ENCODE peak calls at places on chromosome 1, in eight cellular contexts. U, T, O, Y, H, Z, L and Q are unnamed samples.

GRCh38 chr1:52918201-52918600 is 3.3 kb downstream of the ECHDC2 start:
- DNase-seq in U (no peak), T (no peak), O (no peak), Y (no peak), H (no peak), Z (no peak), L (no peak), Q (no peak)

GRCh38 chr1:212305342-212305741 is 20.1 kb downstream of the PPP2R5A start:
- DNase-seq in U (no peak), T (no peak), O (no peak), Y (no peak), H (no peak), Z (no peak), L (no peak), Q (no peak)

GRCh38 chr1:50611675-50612074 is 188.4 kb upstream of the DMRTA2 start:
- DNase-seq in U (no peak), T (no peak), O (no peak), Y (no peak), H (no peak), Z (no peak), L (no peak), Q (no peak)

GRCh38 chr1:201310986-201311355 is 27.7 kb downstream of the PKP1 start:
- DNase-seq in U (peak), T (no peak), O (no peak), Y (no peak), H (peak), Z (no peak), L (peak), Q (no peak)

GRCh38 chr1:31503581-31503980 is 72.7 kb upstream of the TINAGL1 start:
- DNase-seq in U (no peak), T (no peak), O (peak), Y (no peak), H (no peak), Z (no peak), L (no peak), Q (no peak)

GRCh38 chr1:241156231-241156965 is 200.6 kb downstream of the RGS7 start:
- DNase-seq in U (peak), T (no peak), O (no peak), Y (peak), H (no peak), Z (no peak), L (no peak), Q (no peak)

GRCh38 chr1:92691937-92692336 is 93.0 kb downstream of the EVI5 start:
- DNase-seq in U (no peak), T (no peak), O (no peak), Y (no peak), H (no peak), Z (no peak), L (no peak), Q (no peak)

GRCh38 chr1:234911787-234912186 is 216.8 kb downstream of the TOMM20 start:
- DNase-seq in U (no peak), T (no peak), O (peak), Y (no peak), H (peak), Z (no peak), L (no peak), Q (no peak)

GRCh38 chr1:116345011-116345410 is 28.0 kb upstream of the ATP1A1 start:
- DNase-seq in U (no peak), T (no peak), O (no peak), Y (no peak), H (no peak), Z (no peak), L (no peak), Q (no peak)

GRCh38 chr1:62436039-62436465 is 797 bp upstream of the USP1 start:
- DNase-seq in U (no peak), T (peak), O (no peak), Y (peak), H (no peak), Z (peak), L (no peak), Q (no peak)

GRCh38 chr1:175192111-175192629 is 406 bp downstream of the KIAA0040 start:
- DNase-seq in U (no peak), T (peak), O (peak), Y (peak), H (peak), Z (peak), L (peak), Q (no peak)

GRCh38 chr1:147341246-147341645 is 98.8 kb downstream of the CHD1L start:
- DNase-seq in U (no peak), T (no peak), O (no peak), Y (no peak), H (no peak), Z (no peak), L (no peak), Q (no peak)

GRCh38 chr1:36889846-36890245 is 144.5 kb downstream of the GRIK3 start:
- DNase-seq in U (no peak), T (no peak), O (no peak), Y (no peak), H (no peak), Z (no peak), L (no peak), Q (no peak)

GRCh38 chr1:168801032-168801745 is 72.2 kb upstream of the DPT start:
- DNase-seq in U (no peak), T (no peak), O (peak), Y (no peak), H (no peak), Z (no peak), L (no peak), Q (no peak)

GRCh38 chr1:18569251-18569650 is 61.4 kb upstream of the PAX7 start:
- DNase-seq in U (no peak), T (no peak), O (no peak), Y (no peak), H (no peak), Z (peak), L (no peak), Q (no peak)

GRCh38 chr1:46611691-46612221 is 4.9 kb downstream of the MOB3C start:
- DNase-seq in U (no peak), T (no peak), O (no peak), Y (no peak), H (no peak), Z (no peak), L (no peak), Q (no peak)

GRCh38 chr1:197285526-197286217 is 17.6 kb downstream of the CRB1 start:
- DNase-seq in U (no peak), T (no peak), O (no peak), Y (no peak), H (no peak), Z (no peak), L (no peak), Q (peak)

GRCh38 chr1:206975313-206975712 is 5.1 kb upstream of the FCAMR start:
- DNase-seq in U (no peak), T (no peak), O (no peak), Y (peak), H (no peak), Z (no peak), L (no peak), Q (no peak)

GRCh38 chr1:159939603-159940002 is 5.8 kb downstream of the IGSF9 start:
- DNase-seq in U (no peak), T (no peak), O (no peak), Y (no peak), H (no peak), Z (no peak), L (no peak), Q (no peak)

GRCh38 chr1:244865028-244865371 is 657 bp upstream of the HNRNPU start:
- DNase-seq in U (no peak), T (no peak), O (peak), Y (peak), H (peak), Z (peak), L (no peak), Q (no peak)

GRCh38 chr1:243433737-243434370 is 178.0 kb downstream of the SDCCAG8 start:
- DNase-seq in U (peak), T (no peak), O (no peak), Y (no peak), H (no peak), Z (no peak), L (no peak), Q (no peak)

GRCh38 chr1:160830321-160831153 is 32.1 kb downstream of the CD244 start:
- DNase-seq in U (peak), T (peak), O (peak), Y (peak), H (peak), Z (no peak), L (peak), Q (no peak)

GRCh38 chr1:177975588-177976495 is 6.0 kb upstream of the SEC16B start:
- DNase-seq in U (peak), T (no peak), O (no peak), Y (no peak), H (no peak), Z (no peak), L (no peak), Q (no peak)

GRCh38 chr1:54812801-54813478 is 11.8 kb upstream of the TTC22 start:
- DNase-seq in U (no peak), T (peak), O (no peak), Y (no peak), H (no peak), Z (no peak), L (no peak), Q (no peak)

DNA sequence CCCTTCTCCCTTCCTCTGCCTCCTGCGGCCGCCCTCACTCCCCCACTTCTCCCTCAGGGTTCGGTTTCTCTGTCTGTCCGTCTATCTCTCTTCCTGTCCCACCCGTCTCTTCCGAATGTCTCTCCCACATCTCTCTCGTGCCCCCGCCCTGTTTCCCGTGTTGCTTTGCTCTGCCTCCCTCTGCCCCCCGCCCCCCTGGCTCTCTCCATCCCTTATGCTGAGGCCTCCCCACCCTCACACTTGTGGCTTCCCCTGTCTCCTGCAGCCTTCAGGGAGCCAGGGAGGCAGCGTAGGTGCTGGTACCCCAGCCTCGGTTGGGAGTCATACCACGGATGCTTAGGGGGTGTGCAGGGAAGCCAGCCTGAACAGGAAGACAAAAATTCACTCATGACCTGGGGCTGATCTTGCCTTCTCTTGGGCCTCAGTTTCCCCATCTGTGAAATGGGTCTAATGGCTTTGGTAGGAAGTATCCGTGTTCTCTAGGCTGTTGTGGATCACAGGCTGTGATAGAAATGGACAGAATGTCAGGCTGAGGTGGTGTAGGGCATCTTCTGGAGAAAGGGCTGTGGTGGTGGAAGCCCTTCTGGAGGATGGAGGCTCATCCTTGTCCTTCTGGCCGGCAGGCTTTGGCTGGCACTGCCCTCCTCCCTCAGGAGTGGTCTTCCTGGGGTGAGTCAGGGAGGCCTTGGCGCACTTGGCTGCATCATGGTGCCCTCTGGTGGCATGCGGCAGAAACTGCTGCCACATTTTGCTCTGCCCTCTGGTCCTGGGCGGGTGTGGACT is 55.5 kb downstream of the FOXO6 start:
- DNase-seq in U (peak), T (peak), O (peak), Y (peak), H (peak), Z (peak), L (peak), Q (peak)
- TF ChIP-seq CTCF in U (peak), T (peak), O (peak), Y (peak), H (peak), Z (peak), L (peak), Q (peak)

DNA sequence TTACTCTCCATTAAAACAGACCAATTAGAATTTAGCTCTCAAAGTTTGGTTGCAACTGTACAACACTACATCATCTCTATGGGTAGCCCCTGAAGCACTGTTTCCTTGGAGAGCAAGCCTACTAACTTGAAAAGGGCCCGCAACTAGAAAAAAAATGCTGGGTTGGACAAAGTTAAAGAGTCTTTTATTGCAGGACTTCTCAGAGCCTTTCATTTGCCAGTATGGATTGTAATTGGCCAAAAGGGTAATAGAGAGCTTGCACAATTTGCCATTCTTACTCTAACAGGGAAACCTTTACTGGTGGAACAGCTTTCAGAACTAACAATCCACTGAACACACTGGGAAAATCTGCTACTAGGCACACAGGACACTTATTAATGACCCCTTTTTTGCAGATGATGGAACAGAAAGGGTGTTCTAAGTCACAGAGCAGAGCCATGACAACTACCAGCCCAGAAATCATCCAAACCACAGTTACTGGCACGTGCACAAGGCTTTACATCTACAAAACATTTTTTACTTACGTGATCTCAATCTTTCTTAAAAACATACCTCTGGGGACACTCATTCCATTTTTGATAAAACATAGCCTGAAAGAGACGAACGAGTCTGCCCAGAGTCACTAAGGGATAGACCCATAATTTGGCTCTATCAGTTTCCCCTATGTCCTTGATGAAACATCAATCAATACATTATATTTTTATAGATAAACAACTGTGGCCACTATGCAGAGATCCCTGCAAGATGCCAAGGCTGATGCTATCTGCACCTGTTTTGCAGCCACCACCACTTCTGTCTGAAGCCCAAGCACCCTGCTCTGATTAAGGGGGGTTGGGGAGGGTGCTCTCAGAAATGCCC is 176.3 kb upstream of the EDN2 start:
- DNase-seq in U (no peak), T (no peak), O (no peak), Y (no peak), H (no peak), Z (no peak), L (no peak), Q (no peak)
- H3K4me3 ChIP-seq in U (peak), T (peak), O (no peak), Y (peak), H (peak), Z (peak), L (peak), Q (peak)

GRCh38 chr1:35769188-35769758 is 505 bp downstream of the CLSPN start:
- DNase-seq in U (peak), T (peak), O (peak), Y (peak), H (peak), Z (peak), L (peak), Q (peak)
- TF ChIP-seq CTCF in U (no peak), T (peak), O (peak), Y (no peak), H (no peak), Z (peak), L (no peak), Q (no peak)

GRCh38 chr1:30099587-30099986 is 623.8 kb downstream of the MATN1 start:
- DNase-seq in U (no peak), T (no peak), O (no peak), Y (no peak), H (no peak), Z (no peak), L (no peak), Q (no peak)

GRCh38 chr1:30095451-30096025 is 627.8 kb downstream of the MATN1 start:
- DNase-seq in U (no peak), T (no peak), O (no peak), Y (no peak), H (no peak), Z (no peak), L (no peak), Q (no peak)

GRCh38 chr1:30092051-30092858 is 631.1 kb downstream of the MATN1 start:
- DNase-seq in U (no peak), T (no peak), O (no peak), Y (no peak), H (no peak), Z (no peak), L (no peak), Q (no peak)

GRCh38 chr1:30090421-30090820 is 633.0 kb downstream of the MATN1 start:
- DNase-seq in U (no peak), T (no peak), O (no peak), Y (no peak), H (no peak), Z (no peak), L (no peak), Q (no peak)

GRCh38 chr1:30095051-30095450 is 628.3 kb downstream of the MATN1 start:
- DNase-seq in U (no peak), T (no peak), O (no peak), Y (no peak), H (no peak), Z (no peak), L (no peak), Q (no peak)
- H3K4me3 ChIP-seq in U (no peak), T (no peak), O (no peak), Y (no peak), H (no peak), Z (no peak), L (no peak), Q (no peak)

GRCh38 chr1:16352842-16353535 is 709 bp upstream of the FBXO42 start:
- DNase-seq in U (no peak), T (no peak), O (no peak), Y (peak), H (no peak), Z (no peak), L (no peak), Q (no peak)

GRCh38 chr1:16351994-16352841 is at the start of gene FBXO42:
- DNase-seq in U (peak), T (peak), O (peak), Y (peak), H (peak), Z (peak), L (peak), Q (no peak)

GRCh38 chr1:16351449-16351993 is 759 bp downstream of the FBXO42 start:
- DNase-seq in U (peak), T (no peak), O (peak), Y (no peak), H (no peak), Z (no peak), L (peak), Q (no peak)

GRCh38 chr1:16354619-16355018 is 2.3 kb upstream of the FBXO42 start:
- DNase-seq in U (no peak), T (no peak), O (no peak), Y (no peak), H (no peak), Z (no peak), L (no peak), Q (no peak)

GRCh38 chr1:16356867-16357266 is 4.6 kb upstream of the FBXO42 start:
- DNase-seq in U (no peak), T (no peak), O (no peak), Y (no peak), H (no peak), Z (no peak), L (no peak), Q (no peak)
- TF ChIP-seq CTCF in U (no peak), T (no peak), O (no peak), Y (no peak), H (no peak), Z (no peak), L (no peak), Q (no peak)